ENCODE peak calls at places on chromosomes 5 and 9, in eight cellular contexts. One of them, this sample, is unnamed.

GRCh38 chr5:147098233-147098790 is 136.5 kb upstream of the STK32A start:
- DNase-seq in A549: peak; percentile 11
- DNase-seq in stomach: no peak
- DNase-seq in upper lobe of left lung: no peak
- DNase-seq in sigmoid colon: no peak
- DNase-seq in ovary: no peak
- DNase-seq in tibial nerve: peak; percentile 31
- DNase-seq in HepG2: peak; percentile 33
- DNase-seq in this sample: no peak

GRCh38 chr9:100011062-100011681 is 87.6 kb downstream of the ERP44 start:
- DNase-seq in tibial nerve: no peak
- DNase-seq in ovary: no peak
- DNase-seq in A549: peak; percentile 24
- DNase-seq in sigmoid colon: no peak
- DNase-seq in HepG2: peak; percentile 59
- DNase-seq in upper lobe of left lung: no peak
- DNase-seq in stomach: no peak
- DNase-seq in this sample: no peak

GRCh38 chr5:14063117-14063516 is 80.0 kb upstream of the TRIO start:
- DNase-seq in upper lobe of left lung: no peak
- DNase-seq in A549: no peak
- DNase-seq in tibial nerve: no peak
- DNase-seq in sigmoid colon: no peak
- DNase-seq in stomach: no peak
- DNase-seq in HepG2: no peak
- DNase-seq in ovary: no peak
- DNase-seq in this sample: no peak

GRCh38 chr5:32329395-32329834 is 16.7 kb upstream of the MTMR12 start:
- DNase-seq in sigmoid colon: peak; percentile 79
- DNase-seq in upper lobe of left lung: no peak
- DNase-seq in tibial nerve: peak; percentile 68
- DNase-seq in ovary: no peak
- DNase-seq in stomach: peak; percentile 76
- DNase-seq in A549: peak; percentile 80
- DNase-seq in HepG2: peak; percentile 73
- DNase-seq in this sample: peak; percentile 71

GRCh38 chr5:95852567-95852966 is 30.0 kb upstream of the GLRX start:
- DNase-seq in A549: no peak
- DNase-seq in upper lobe of left lung: no peak
- DNase-seq in sigmoid colon: no peak
- DNase-seq in tibial nerve: no peak
- DNase-seq in stomach: no peak
- DNase-seq in ovary: no peak
- DNase-seq in HepG2: no peak
- DNase-seq in this sample: no peak

GRCh38 chr9:129400971-129401622 is 219.8 kb downstream of the C9orf50 start:
- DNase-seq in A549: no peak
- DNase-seq in HepG2: no peak
- DNase-seq in sigmoid colon: no peak
- DNase-seq in stomach: no peak
- DNase-seq in tibial nerve: no peak
- DNase-seq in upper lobe of left lung: no peak
- DNase-seq in ovary: no peak
- DNase-seq in this sample: no peak

GRCh38 chr5:128158342-128158741 is 74.8 kb downstream of the SLC12A2 start:
- DNase-seq in upper lobe of left lung: no peak
- DNase-seq in ovary: no peak
- DNase-seq in A549: no peak
- DNase-seq in sigmoid colon: no peak
- DNase-seq in stomach: no peak
- DNase-seq in HepG2: no peak
- DNase-seq in tibial nerve: no peak
- DNase-seq in this sample: no peak

GRCh38 chr9:121650220-121651013 is 1.0 kb upstream of the DAB2IP start:
- DNase-seq in HepG2: peak; percentile 42
- DNase-seq in upper lobe of left lung: peak; percentile 86
- DNase-seq in A549: no peak
- DNase-seq in tibial nerve: no peak
- DNase-seq in ovary: peak; percentile 85
- DNase-seq in sigmoid colon: peak; percentile 81
- DNase-seq in stomach: peak; percentile 61
- DNase-seq in this sample: no peak

GRCh38 chr5:43063731-43064171 is 23.6 kb upstream of the ANXA2R start:
- DNase-seq in HepG2: no peak
- DNase-seq in tibial nerve: no peak
- DNase-seq in ovary: no peak
- DNase-seq in stomach: no peak
- DNase-seq in upper lobe of left lung: no peak
- DNase-seq in A549: no peak
- DNase-seq in sigmoid colon: no peak
- DNase-seq in this sample: no peak

GRCh38 chr5:54644226-54644625 is 126.7 kb downstream of the SNX18 start:
- DNase-seq in upper lobe of left lung: no peak
- DNase-seq in ovary: no peak
- DNase-seq in A549: no peak
- DNase-seq in sigmoid colon: no peak
- DNase-seq in tibial nerve: no peak
- DNase-seq in stomach: no peak
- DNase-seq in HepG2: no peak
- DNase-seq in this sample: no peak

GRCh38 chr5:127386557-127386956 is 96.0 kb downstream of the MEGF10 start:
- DNase-seq in stomach: no peak
- DNase-seq in upper lobe of left lung: no peak
- DNase-seq in tibial nerve: no peak
- DNase-seq in HepG2: peak; percentile 3
- DNase-seq in ovary: no peak
- DNase-seq in A549: no peak
- DNase-seq in sigmoid colon: no peak
- DNase-seq in this sample: no peak

GRCh38 chr9:100058699-100059579 is 39.9 kb downstream of the ERP44 start:
- DNase-seq in sigmoid colon: no peak
- DNase-seq in upper lobe of left lung: no peak
- DNase-seq in stomach: no peak
- DNase-seq in ovary: no peak
- DNase-seq in A549: no peak
- DNase-seq in HepG2: no peak
- DNase-seq in tibial nerve: no peak
- DNase-seq in this sample: no peak

GRCh38 chr9:117487555-117488175 is 72.8 kb upstream of the ASTN2 start:
- DNase-seq in ovary: peak; percentile 53
- DNase-seq in stomach: peak; percentile 81
- DNase-seq in A549: peak; percentile 44
- DNase-seq in tibial nerve: peak; percentile 43
- DNase-seq in upper lobe of left lung: peak; percentile 84
- DNase-seq in HepG2: peak; percentile 72
- DNase-seq in sigmoid colon: peak; percentile 74
- DNase-seq in this sample: peak; percentile 82

GRCh38 chr9:89496645-89497044 is 1.3 kb downstream of the SEMA4D start:
- DNase-seq in sigmoid colon: no peak
- DNase-seq in upper lobe of left lung: peak; percentile 54
- DNase-seq in A549: no peak
- DNase-seq in stomach: peak; percentile 38
- DNase-seq in ovary: no peak
- DNase-seq in tibial nerve: peak; percentile 22
- DNase-seq in HepG2: no peak
- DNase-seq in this sample: no peak

GRCh38 chr5:172533399-172534228 is 79.3 kb upstream of the SH3PXD2B start:
- DNase-seq in A549: no peak
- DNase-seq in sigmoid colon: peak; percentile 77
- DNase-seq in tibial nerve: no peak
- DNase-seq in stomach: no peak
- DNase-seq in upper lobe of left lung: peak; percentile 33
- DNase-seq in HepG2: no peak
- DNase-seq in ovary: no peak
- DNase-seq in this sample: peak; percentile 72

GRCh38 chr5:81753429-81753828 is 2.5 kb upstream of the SSBP2 start:
- DNase-seq in stomach: no peak
- DNase-seq in A549: no peak
- DNase-seq in ovary: no peak
- DNase-seq in HepG2: no peak
- DNase-seq in tibial nerve: no peak
- DNase-seq in sigmoid colon: no peak
- DNase-seq in upper lobe of left lung: no peak
- DNase-seq in this sample: no peak

GRCh38 chr5:101212942-101213514 is 309.9 kb upstream of the ST8SIA4 start:
- DNase-seq in sigmoid colon: no peak
- DNase-seq in HepG2: peak; percentile 12
- DNase-seq in tibial nerve: no peak
- DNase-seq in A549: no peak
- DNase-seq in ovary: no peak
- DNase-seq in stomach: no peak
- DNase-seq in upper lobe of left lung: peak; percentile 25
- DNase-seq in this sample: no peak

GRCh38 chr9:129400001-129400970 is 220.6 kb downstream of the C9orf50 start:
- DNase-seq in stomach: no peak
- DNase-seq in sigmoid colon: no peak
- DNase-seq in ovary: no peak
- DNase-seq in tibial nerve: no peak
- DNase-seq in A549: no peak
- DNase-seq in HepG2: no peak
- DNase-seq in upper lobe of left lung: peak; percentile 75
- DNase-seq in this sample: peak; percentile 64

GRCh38 chr5:14153071-14153864 is 10.1 kb downstream of the TRIO start:
- DNase-seq in upper lobe of left lung: no peak
- DNase-seq in stomach: no peak
- DNase-seq in ovary: no peak
- DNase-seq in A549: no peak
- DNase-seq in tibial nerve: no peak
- DNase-seq in HepG2: no peak
- DNase-seq in sigmoid colon: no peak
- DNase-seq in this sample: no peak

GRCh38 chr5:102853680-102854079 is 98.6 kb downstream of the PAM start:
- DNase-seq in stomach: no peak
- DNase-seq in HepG2: no peak
- DNase-seq in sigmoid colon: no peak
- DNase-seq in upper lobe of left lung: no peak
- DNase-seq in tibial nerve: no peak
- DNase-seq in ovary: no peak
- DNase-seq in A549: no peak
- DNase-seq in this sample: no peak

GRCh38 chr5:142697846-142698245 is 12.0 kb upstream of the FGF1 start:
- DNase-seq in tibial nerve: no peak
- DNase-seq in ovary: peak; percentile 45
- DNase-seq in A549: no peak
- DNase-seq in stomach: no peak
- DNase-seq in sigmoid colon: peak; percentile 81
- DNase-seq in upper lobe of left lung: no peak
- DNase-seq in HepG2: no peak
- DNase-seq in this sample: no peak
- TF ChIP-seq EP300 in tibial nerve: no peak
- TF ChIP-seq EP300 in ovary: no peak
- TF ChIP-seq EP300 in A549: no peak
- TF ChIP-seq EP300 in stomach: no peak
- TF ChIP-seq EP300 in sigmoid colon: no peak
- TF ChIP-seq EP300 in upper lobe of left lung: no peak
- TF ChIP-seq EP300 in HepG2: no peak
- TF ChIP-seq EP300 in this sample: no peak

DNA sequence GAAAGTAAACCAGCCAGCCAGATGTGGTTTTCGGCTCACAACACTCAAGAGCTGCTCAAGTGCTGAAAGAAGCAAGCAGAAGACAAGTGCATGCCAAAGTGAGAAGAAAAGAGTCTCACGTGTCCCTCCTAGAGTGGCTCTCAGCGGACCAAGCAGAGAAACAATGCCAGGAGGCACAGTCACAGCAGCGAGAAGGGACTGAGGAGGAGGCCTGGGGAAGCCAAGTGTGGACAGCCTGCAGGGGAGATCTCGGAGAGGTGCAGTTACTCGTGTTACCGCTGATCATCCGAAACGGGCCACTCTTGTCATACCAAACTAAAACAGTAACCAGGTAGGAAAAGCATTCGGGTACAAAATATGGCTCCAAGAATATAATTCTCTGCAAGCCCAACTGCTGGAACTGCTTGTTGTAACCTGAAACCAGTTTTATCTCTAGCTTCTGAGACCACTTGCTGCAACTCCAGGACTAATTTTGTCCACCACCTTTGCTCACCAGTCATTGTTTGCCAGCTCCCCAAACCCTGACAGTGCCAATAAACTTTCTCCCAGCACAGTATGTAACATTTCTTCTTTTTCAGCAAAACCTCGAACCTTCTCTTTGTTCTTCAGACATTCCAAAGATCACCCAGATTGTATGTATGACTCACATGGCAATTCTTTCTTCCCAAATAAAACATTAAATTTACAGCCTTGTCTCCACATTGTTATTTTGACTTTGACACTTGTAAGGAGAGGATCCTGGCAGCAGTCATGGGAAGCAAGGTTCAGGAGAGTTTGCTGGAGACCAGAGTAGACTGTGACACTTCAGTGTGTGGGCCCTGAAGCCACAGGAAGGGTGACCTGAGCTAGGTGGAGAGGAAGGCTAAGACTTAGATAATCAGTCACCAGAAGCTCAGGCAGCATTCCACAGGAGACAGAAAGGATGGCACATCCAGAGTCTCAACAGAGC is 6.3 kb downstream of the SLC35D2 start:
- DNase-seq in A549: no peak
- DNase-seq in HepG2: peak; percentile 39
- DNase-seq in upper lobe of left lung: no peak
- DNase-seq in sigmoid colon: peak; percentile 17
- DNase-seq in tibial nerve: no peak
- DNase-seq in ovary: no peak
- DNase-seq in stomach: no peak
- DNase-seq in this sample: no peak
- TF ChIP-seq EP300 in A549: no peak
- TF ChIP-seq EP300 in HepG2: no peak
- TF ChIP-seq EP300 in upper lobe of left lung: peak; percentile 52
- TF ChIP-seq EP300 in sigmoid colon: no peak
- TF ChIP-seq EP300 in tibial nerve: no peak
- TF ChIP-seq EP300 in ovary: no peak
- TF ChIP-seq EP300 in stomach: no peak
- TF ChIP-seq EP300 in this sample: no peak

DNA sequence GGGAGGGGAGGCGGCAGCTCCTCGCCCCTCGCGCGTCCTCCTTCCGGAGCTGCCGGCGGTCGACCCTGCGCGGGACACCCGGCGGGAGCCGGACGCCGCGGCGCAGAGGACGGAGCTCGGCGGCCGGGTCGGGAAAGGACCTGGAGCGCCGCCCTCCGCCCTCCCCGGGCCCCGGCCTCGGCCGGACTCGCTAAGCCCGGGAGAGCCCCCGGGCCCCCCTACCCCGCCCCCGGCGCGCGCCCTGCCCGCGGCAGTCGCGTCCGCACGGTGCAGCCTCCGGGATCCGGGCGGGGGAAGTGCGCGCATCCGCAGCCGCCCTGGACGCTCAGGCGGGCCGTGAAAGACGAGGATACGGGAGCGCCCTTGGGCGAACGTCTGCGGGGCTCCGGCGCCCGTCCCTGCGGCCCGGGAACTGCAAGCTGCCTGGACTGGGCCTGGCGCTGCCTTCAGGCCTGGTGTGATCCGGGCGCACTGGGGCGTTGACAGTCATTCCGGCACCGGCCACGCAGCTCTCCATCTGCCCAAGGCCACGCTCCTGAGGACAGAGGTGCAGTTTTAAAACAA is 488 bp upstream of the NACC2 start:
- DNase-seq in A549: no peak
- DNase-seq in tibial nerve: no peak
- DNase-seq in stomach: peak; percentile 45
- DNase-seq in ovary: no peak
- DNase-seq in upper lobe of left lung: peak; percentile 91
- DNase-seq in HepG2: no peak
- DNase-seq in sigmoid colon: no peak
- DNase-seq in this sample: no peak
- TF ChIP-seq EP300 in A549: no peak
- TF ChIP-seq EP300 in tibial nerve: no peak
- TF ChIP-seq EP300 in stomach: no peak
- TF ChIP-seq EP300 in ovary: no peak
- TF ChIP-seq EP300 in upper lobe of left lung: no peak
- TF ChIP-seq EP300 in HepG2: no peak
- TF ChIP-seq EP300 in sigmoid colon: no peak
- TF ChIP-seq EP300 in this sample: no peak

GRCh38 chr9:6142816-6143454 is 72.7 kb upstream of the IL33 start:
- DNase-seq in sigmoid colon: no peak
- DNase-seq in tibial nerve: no peak
- DNase-seq in A549: no peak
- DNase-seq in HepG2: peak; percentile 4
- DNase-seq in upper lobe of left lung: no peak
- DNase-seq in ovary: no peak
- DNase-seq in stomach: no peak
- DNase-seq in this sample: no peak
- TF ChIP-seq EP300 in sigmoid colon: no peak
- TF ChIP-seq EP300 in tibial nerve: no peak
- TF ChIP-seq EP300 in A549: no peak
- TF ChIP-seq EP300 in HepG2: no peak
- TF ChIP-seq EP300 in upper lobe of left lung: no peak
- TF ChIP-seq EP300 in ovary: no peak
- TF ChIP-seq EP300 in stomach: no peak
- TF ChIP-seq EP300 in this sample: no peak

This sample was measured in suprapubic skin.